ENCODE peak calls at places on chromosomes 5 and 9, in four cellular contexts. N, X, O and Y are unnamed samples.

GRCh38 chr5:72955143-72955767 is 586 bp upstream of the FCHO2 start:
- DNase-seq in N (no peak), X (no peak), O (peak; percentile 85), Y (no peak)

GRCh38 chr9:104094534-104095020 is 468 bp downstream of the SMC2 start:
- DNase-seq in N (no peak), X (no peak), O (no peak), Y (no peak)

GRCh38 chr9:95459218-95459617 is 57.6 kb downstream of the PTCH1 start:
- DNase-seq in N (no peak), X (no peak), O (no peak), Y (no peak)

GRCh38 chr9:137445930-137446431 is 4.8 kb upstream of the ENTPD8 start:
- DNase-seq in N (no peak), X (no peak), O (no peak), Y (no peak)

GRCh38 chr9:84471816-84472215 is 131.3 kb upstream of the SLC28A3 start:
- DNase-seq in N (no peak), X (no peak), O (no peak), Y (no peak)

GRCh38 chr9:98333703-98334582 is 78.5 kb upstream of the TBC1D2 start:
- DNase-seq in N (peak; percentile 93), X (peak; percentile 94), O (peak; percentile 76), Y (no peak)

GRCh38 chr5:175687231-175687701 is 29.4 kb downstream of the HRH2 start:
- DNase-seq in N (no peak), X (no peak), O (no peak), Y (no peak)

GRCh38 chr5:97149689-97150088 is 7.3 kb upstream of the LIX1 start:
- DNase-seq in N (no peak), X (no peak), O (no peak), Y (no peak)

GRCh38 chr9:134328341-134328840 is 2.1 kb downstream of the RXRA start:
- DNase-seq in N (peak; percentile 47), X (peak; percentile 34), O (no peak), Y (no peak)

GRCh38 chr9:4393806-4394523 is 94.1 kb upstream of the GLIS3 start:
- DNase-seq in N (no peak), X (no peak), O (no peak), Y (no peak)

GRCh38 chr5:73519531-73520283 is 21.5 kb downstream of the BTF3 start:
- DNase-seq in N (peak; percentile 84), X (peak; percentile 86), O (peak; percentile 84), Y (peak; percentile 58)

GRCh38 chr9:102892025-102892424 is 103.1 kb upstream of the CYLC2 start:
- DNase-seq in N (no peak), X (no peak), O (no peak), Y (no peak)

GRCh38 chr9:21210311-21210710 is 3.4 kb upstream of the IFNA10 start:
- DNase-seq in N (no peak), X (no peak), O (no peak), Y (no peak)

GRCh38 chr9:79255681-79256080 is 316.1 kb upstream of the TLE4 start:
- DNase-seq in N (no peak), X (no peak), O (no peak), Y (no peak)

GRCh38 chr5:8600843-8601242 is 731.9 kb downstream of the MTRR start:
- DNase-seq in N (no peak), X (no peak), O (no peak), Y (no peak)

GRCh38 chr5:113505181-113505580 is 8.3 kb upstream of the YTHDC2 start:
- DNase-seq in N (peak; percentile 73), X (no peak), O (no peak), Y (no peak)

GRCh38 chr5:77011498-77011897 is 18.7 kb upstream of the AGGF1 start:
- DNase-seq in N (no peak), X (no peak), O (no peak), Y (no peak)

GRCh38 chr5:72377920-72378635 is 57.9 kb downstream of the PTCD2 start:
- DNase-seq in N (no peak), X (no peak), O (no peak), Y (no peak)

GRCh38 chr5:14700478-14701436 is 36.2 kb downstream of the OTULIN start:
- DNase-seq in N (no peak), X (no peak), O (peak; percentile 17), Y (no peak)

GRCh38 chr5:35920890-35921289 is 17.5 kb downstream of the CAPSL start:
- DNase-seq in N (no peak), X (no peak), O (peak; percentile 6), Y (no peak)

GRCh38 chr9:114538241-114538640 is 33.0 kb upstream of the WHRN start:
- DNase-seq in N (no peak), X (no peak), O (peak; percentile 63), Y (peak; percentile 77)

GRCh38 chr9:115008536-115008935 is 78.1 kb upstream of the TNFSF8 start:
- DNase-seq in N (peak; percentile 94), X (no peak), O (no peak), Y (no peak)

GRCh38 chr9:92931606-92932005 is 15.7 kb upstream of the FGD3 start:
- DNase-seq in N (no peak), X (no peak), O (no peak), Y (no peak)

GRCh38 chr5:180844432-180844831 is 16.6 kb downstream of the ZFP62 start:
- DNase-seq in N (no peak), X (no peak), O (no peak), Y (no peak)
- H3K9me1 ChIP-seq in N (no peaks in the 10 kb centered on the region), X (no peaks in the 10 kb centered on the region), O (no peaks in the 10 kb centered on the region), Y (no peaks in the 10 kb centered on the region)

GRCh38 chr5:149727336-149728035 is 2.6 kb upstream of the PPARGC1B start:
- DNase-seq in N (no peak), X (no peak), O (no peak), Y (no peak)

GRCh38 chr5:149723374-149723773 is 6.7 kb upstream of the PPARGC1B start:
- DNase-seq in N (no peak), X (no peak), O (no peak), Y (no peak)

GRCh38 chr5:149725296-149725695 is 4.8 kb upstream of the PPARGC1B start:
- DNase-seq in N (no peak), X (no peak), O (no peak), Y (no peak)

GRCh38 chr5:149724130-149724850 is 5.8 kb upstream of the PPARGC1B start:
- DNase-seq in N (no peak), X (no peak), O (no peak), Y (no peak)

DNA sequence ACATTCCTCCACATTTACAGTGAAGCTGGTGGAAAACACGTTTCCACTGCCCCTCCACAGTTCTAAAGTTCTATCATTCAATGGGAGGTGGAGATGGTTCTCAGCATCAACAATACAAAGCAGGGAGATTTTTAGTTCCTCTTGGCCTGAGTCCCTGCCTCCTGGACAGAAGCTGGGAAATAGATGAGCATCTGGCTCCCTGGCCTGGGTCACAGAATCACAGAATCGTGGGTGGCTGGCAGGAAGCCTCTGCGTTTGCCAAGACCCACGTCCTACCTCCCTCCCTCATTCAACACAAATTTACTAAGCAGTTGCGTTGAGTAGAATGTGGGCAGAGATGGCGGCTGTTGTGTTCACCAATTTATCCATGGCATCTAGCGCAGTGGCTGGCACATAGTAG is 5.2 kb upstream of the PPARGC1B start:
- DNase-seq in N (no peak), X (no peak), O (no peak), Y (no peak)
- H2AFZ ChIP-seq in N (no peak overlapping the region), X (no peak overlapping the region), O (peak overlapping the region; percentile 36), Y (no peak overlapping the region)

GRCh38 chr9:109717342-109717741 is 62.7 kb upstream of the PALM2AKAP2 start:
- DNase-seq in N (peak; percentile 7), X (no peak), O (no peak), Y (no peak)
- H3K9me1 ChIP-seq in N (peaks cover 3% of the 10 kb centered on the region), X (no peaks in the 10 kb centered on the region), O (no peaks in the 10 kb centered on the region), Y (no peaks in the 10 kb centered on the region)

GRCh38 chr5:136001531-136001930 is 27.3 kb upstream of the TGFBI start:
- DNase-seq in N (peak; percentile 35), X (no peak), O (no peak), Y (no peak)
- H2AFZ ChIP-seq in N (no peak overlapping the region), X (no peak overlapping the region), O (no peak overlapping the region), Y (no peak overlapping the region)

GRCh38 chr9:2373648-2374047 is 247.9 kb upstream of the VLDLR start:
- DNase-seq in N (no peak), X (no peak), O (no peak), Y (no peak)
- H3K9me1 ChIP-seq in N (no peaks in the 10 kb centered on the region), X (no peaks in the 10 kb centered on the region), O (no peaks in the 10 kb centered on the region), Y (no peaks in the 10 kb centered on the region)

DNA sequence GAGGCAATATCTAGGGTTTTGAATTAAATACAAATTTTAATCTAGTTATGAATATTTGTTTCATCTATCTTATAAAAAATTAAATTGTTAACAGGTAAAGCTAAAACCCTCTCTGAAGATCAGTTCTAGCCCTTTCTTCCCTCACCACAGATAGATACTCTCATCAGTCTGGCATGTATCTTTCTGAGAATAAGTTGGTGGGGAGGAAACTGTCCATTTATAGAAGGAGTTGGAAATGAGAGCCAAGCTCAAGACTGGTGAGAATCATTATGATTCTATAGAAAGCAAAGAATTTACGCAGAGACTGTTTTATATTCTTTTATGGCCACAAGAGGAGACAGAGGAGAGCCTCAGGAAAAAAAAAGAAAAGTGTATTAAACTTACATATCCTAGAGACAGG is 59.0 kb downstream of the STARD4 start:
- DNase-seq in N (peak; percentile 55), X (no peak), O (no peak), Y (no peak)
- H2AFZ ChIP-seq in N (peak overlapping the region; percentile 55), X (no peak overlapping the region), O (no peak overlapping the region), Y (no peak overlapping the region)

GRCh38 chr5:68362331-68362730 is 146.8 kb downstream of the PIK3R1 start:
- DNase-seq in N (no peak), X (no peak), O (no peak), Y (no peak)
- H3K9me1 ChIP-seq in N (no peaks in the 10 kb centered on the region), X (no peaks in the 10 kb centered on the region), O (no peaks in the 10 kb centered on the region), Y (no peaks in the 10 kb centered on the region)

GRCh38 chr5:124660229-124661093 is 86.0 kb downstream of the ZNF608 start:
- DNase-seq in N (no peak), X (no peak), O (no peak), Y (no peak)

GRCh38 chr5:124659798-124660197 is 86.6 kb downstream of the ZNF608 start:
- DNase-seq in N (no peak), X (no peak), O (no peak), Y (no peak)

GRCh38 chr5:124662261-124662781 is 84.1 kb downstream of the ZNF608 start:
- DNase-seq in N (no peak), X (peak; percentile 45), O (peak; percentile 75), Y (no peak)

GRCh38 chr5:124663101-124663506 is 83.3 kb downstream of the ZNF608 start:
- DNase-seq in N (no peak), X (no peak), O (peak; percentile 69), Y (no peak)

DNA sequence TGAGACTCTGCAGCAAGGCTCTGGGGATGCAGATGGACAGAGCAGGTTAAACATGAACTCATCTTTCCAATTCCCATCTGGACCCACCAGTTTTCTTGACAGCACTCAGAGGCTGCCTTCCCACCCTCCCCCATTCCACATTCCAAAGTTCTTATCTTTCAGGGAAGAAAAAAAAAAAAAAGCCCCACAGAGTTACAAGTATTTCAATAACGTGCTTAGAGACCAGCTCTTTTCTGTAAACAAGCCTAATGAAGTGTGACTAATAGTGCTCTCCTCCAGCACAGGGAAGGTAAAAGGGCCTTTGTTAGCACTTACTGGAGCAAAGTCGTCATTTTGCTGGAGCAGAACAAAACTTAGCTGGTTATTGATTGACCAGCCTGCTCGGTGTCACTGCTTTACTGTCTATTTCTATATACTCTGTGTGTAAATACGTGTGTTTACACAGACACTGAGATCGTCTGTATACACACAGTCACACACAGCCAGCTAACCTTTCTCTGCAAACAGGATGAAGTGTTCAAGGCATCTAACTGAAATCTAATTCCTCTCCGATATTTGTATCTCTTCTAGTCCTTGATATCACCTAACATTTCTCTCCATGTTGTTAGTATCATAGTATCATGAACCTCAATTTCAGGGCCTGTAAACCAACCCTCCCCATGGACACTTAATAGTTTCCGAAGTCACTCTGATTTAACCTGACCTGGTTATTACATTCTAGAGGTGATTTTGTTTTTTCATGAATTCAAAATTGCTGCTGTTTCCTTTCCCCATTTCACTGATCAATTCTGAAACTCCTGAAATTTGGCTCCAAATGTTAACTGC is 84.9 kb downstream of the ZNF608 start:
- DNase-seq in N (peak; percentile 92), X (peak; percentile 91), O (peak; percentile 56), Y (no peak)
- H2AFZ ChIP-seq in N (peak overlapping the region; percentile 6), X (peak overlapping the region; percentile 44), O (peak overlapping the region; percentile 85), Y (peak overlapping the region; percentile 27)